ENCODE peak calls at places on chromosomes 13 and 19, in nine cellular contexts. Z is mucosa of descending colon, H is DND-41, P is uterus, K is K562, J is thoracic aorta, B is ascending aorta, M is suprapubic skin, X is RWPE2. A is an unnamed sample. For H3K36me3, the result is how much of the 10 kb centered on the place peaks cover.

GRCh38 chr19:1400281-1401137 is 833 bp downstream of the GAMT start:
- DNase-seq in H (peak), Z (no peak), J (no peak), K (peak), X (no peak), P (no peak), M (no peak), B (peak), A (no peak)

GRCh38 chr13:105329359-105329758 is 1206.1 kb downstream of the EFNB2 start:
- DNase-seq in P (no peak), K (no peak), J (no peak), H (no peak), X (no peak), B (no peak), M (no peak), Z (no peak), A (no peak)

GRCh38 chr19:29400917-29401711 is 124.7 kb upstream of the VSTM2B start:
- DNase-seq in P (no peak), K (no peak), B (no peak), H (no peak), Z (no peak), X (no peak), J (no peak), M (no peak), A (no peak)

GRCh38 chr19:49676136-49676689 is 858 bp upstream of the PRMT1 start:
- DNase-seq in Z (peak), K (peak), B (peak), P (peak), J (no peak), X (no peak), H (no peak), M (peak), A (peak)

GRCh38 chr13:38135590-38135989 is 214.1 kb upstream of the UFM1 start:
- DNase-seq in Z (no peak), J (no peak), K (no peak), B (no peak), H (no peak), M (no peak), X (no peak), P (no peak), A (no peak)

GRCh38 chr19:43692364-43692763 is 22.4 kb upstream of the PLAUR start:
- DNase-seq in P (no peak), K (no peak), X (no peak), J (no peak), B (no peak), M (no peak), H (no peak), Z (no peak), A (no peak)

GRCh38 chr13:20457670-20458069 is 68.0 kb downstream of the CRYL1 start:
- DNase-seq in P (no peak), M (no peak), Z (no peak), K (no peak), B (no peak), J (no peak), H (no peak), X (no peak), A (no peak)

GRCh38 chr19:12789904-12790619 is 1.2 kb upstream of the JUNB start:
- DNase-seq in Z (peak), H (peak), K (peak), B (peak), X (peak), J (peak), M (peak), P (peak), A (no peak)

GRCh38 chr13:41017153-41017552 is 2.0 kb downstream of the ELF1 start:
- DNase-seq in J (no peak), X (no peak), Z (no peak), B (no peak), M (no peak), H (peak), K (no peak), P (no peak), A (no peak)

GRCh38 chr13:25085125-25085742 is 10.7 kb upstream of the PABPC3 start:
- DNase-seq in K (no peak), J (no peak), X (no peak), B (no peak), P (no peak), M (no peak), H (peak), Z (no peak), A (peak)

GRCh38 chr19:40530091-40530901 is 46.4 kb upstream of the SHKBP1 start:
- DNase-seq in K (peak), P (no peak), B (no peak), Z (no peak), H (no peak), M (no peak), X (no peak), J (no peak), A (no peak)

GRCh38 chr13:90447735-90448103 is 899.8 kb upstream of the MIR17HG start:
- DNase-seq in M (no peak), P (no peak), K (no peak), H (no peak), Z (no peak), J (no peak), X (no peak), B (no peak), A (peak)

GRCh38 chr19:38316477-38317067 is 825 bp upstream of the YIF1B start:
- DNase-seq in J (no peak), H (no peak), P (no peak), B (no peak), K (no peak), Z (no peak), X (no peak), M (no peak), A (no peak)

GRCh38 chr13:37889102-37889501 is 19.5 kb upstream of the TRPC4 start:
- DNase-seq in P (no peak), J (no peak), X (no peak), H (no peak), Z (no peak), M (no peak), K (no peak), B (no peak), A (no peak)

GRCh38 chr19:18629166-18630088 is 7.4 kb upstream of the KLHL26 start:
- DNase-seq in B (no peak), Z (no peak), M (no peak), X (no peak), K (no peak), P (no peak), H (no peak), J (no peak), A (no peak)

GRCh38 chr19:43634516-43634876 is 5.2 kb downstream of the CADM4 start:
- DNase-seq in X (no peak), K (no peak), P (no peak), B (no peak), H (no peak), J (no peak), Z (no peak), M (no peak), A (no peak)

GRCh38 chr13:32840113-32840512 is 176.1 kb upstream of the KL start:
- DNase-seq in Z (no peak), B (no peak), H (no peak), P (no peak), J (no peak), M (no peak), X (no peak), K (no peak), A (no peak)

GRCh38 chr19:22422220-22422619 is at the start of gene ZNF98:
- DNase-seq in Z (no peak), K (no peak), H (no peak), J (no peak), B (peak), M (no peak), X (no peak), P (peak), A (no peak)

GRCh38 chr13:36480726-36481485 is 48.6 kb downstream of the CCNA1 start:
- DNase-seq in K (no peak), H (no peak), Z (no peak), B (no peak), P (no peak), J (no peak), M (no peak), X (no peak), A (no peak)

GRCh38 chr13:112322562-112322961 is 53.6 kb upstream of the SPACA7 start:
- DNase-seq in M (no peak), H (no peak), J (no peak), K (no peak), P (no peak), X (no peak), B (no peak), Z (no peak), A (no peak)

GRCh38 chr19:45187421-45188100 is 9.0 kb downstream of the BLOC1S3 start:
- DNase-seq in H (peak), X (no peak), M (no peak), J (no peak), Z (no peak), B (no peak), P (no peak), K (peak), A (no peak)

GRCh38 chr19:13018037-13018914 is 23.0 kb downstream of the NFIX start:
- DNase-seq in M (no peak), K (peak), Z (peak), H (no peak), P (peak), X (no peak), J (no peak), B (no peak), A (no peak)

GRCh38 chr13:50425772-50426171 is 410.5 kb downstream of the KCNRG start:
- DNase-seq in M (no peak), H (no peak), K (peak), Z (no peak), B (no peak), X (no peak), P (no peak), J (no peak), A (no peak)

GRCh38 chr19:49073514-49074378 is 1.2 kb upstream of the KCNA7 start:
- DNase-seq in M (no peak), K (peak), X (no peak), J (no peak), H (peak), P (no peak), B (no peak), Z (no peak), A (no peak)

GRCh38 chr13:111013196-111013595 is 98.3 kb upstream of the ANKRD10 start:
- DNase-seq in M (no peak), K (no peak), Z (no peak), H (no peak), B (no peak), J (no peak), X (no peak), P (no peak), A (no peak)

GRCh38 chr19:30406220-30406944 is 34.2 kb downstream of the ZNF536 start:
- DNase-seq in Z (no peak), H (no peak), J (no peak), X (no peak), M (no peak), B (no peak), P (no peak), K (peak), A (no peak)

GRCh38 chr13:113536461-113537110 is 46.1 kb upstream of the DCUN1D2 start:
- DNase-seq in B (peak), K (no peak), P (no peak), X (peak), M (no peak), J (no peak), Z (no peak), H (no peak), A (no peak)
- H3K36me3 ChIP-seq in B (half or more), K (under half), P (under half), X (under half), M (under half), J (under half), Z (under half), H (under half), A (under half)

GRCh38 chr13:47420012-47420411 is 523.2 kb upstream of the HTR2A start:
- DNase-seq in P (no peak), B (no peak), H (no peak), M (no peak), Z (no peak), J (no peak), K (no peak), X (no peak), A (no peak)
- TF ChIP-seq CTCF in P (no peak), B (no peak), H (no peak), M (no peak), Z (no peak), J (no peak), K (no peak), X (no peak), A (no peak)

GRCh38 chr19:17579523-17580244 is 24.2 kb downstream of the COLGALT1 start:
- DNase-seq in J (no peak), X (peak), H (no peak), P (peak), Z (peak), B (no peak), K (peak), M (no peak), A (no peak)

GRCh38 chr19:17584132-17584531 is 28.7 kb downstream of the COLGALT1 start:
- DNase-seq in J (no peak), K (no peak), H (no peak), X (no peak), P (no peak), M (no peak), B (no peak), Z (no peak), A (no peak)

GRCh38 chr19:17580470-17581000 is 25.1 kb downstream of the COLGALT1 start:
- DNase-seq in J (no peak), K (no peak), M (no peak), Z (no peak), X (no peak), B (no peak), H (no peak), P (no peak), A (no peak)

GRCh38 chr19:17582613-17583012 is 27.2 kb downstream of the COLGALT1 start:
- DNase-seq in J (no peak), P (no peak), B (no peak), K (no peak), X (no peak), H (no peak), Z (no peak), M (no peak), A (no peak)

GRCh38 chr19:17581211-17581874 is 25.9 kb downstream of the COLGALT1 start:
- DNase-seq in H (no peak), B (no peak), X (no peak), J (no peak), Z (no peak), K (no peak), P (no peak), M (no peak), A (no peak)
- H3K36me3 ChIP-seq in H (half or more), B (half or more), X (under half), J (under half), Z (under half), K (half or more), P (under half), M (under half), A (under half)

GRCh38 chr13:58855283-58855682 is 1223.7 kb downstream of the PCDH17 start:
- DNase-seq in B (no peak), M (no peak), H (no peak), P (no peak), K (no peak), X (no peak), J (no peak), Z (no peak), A (no peak)

DNA sequence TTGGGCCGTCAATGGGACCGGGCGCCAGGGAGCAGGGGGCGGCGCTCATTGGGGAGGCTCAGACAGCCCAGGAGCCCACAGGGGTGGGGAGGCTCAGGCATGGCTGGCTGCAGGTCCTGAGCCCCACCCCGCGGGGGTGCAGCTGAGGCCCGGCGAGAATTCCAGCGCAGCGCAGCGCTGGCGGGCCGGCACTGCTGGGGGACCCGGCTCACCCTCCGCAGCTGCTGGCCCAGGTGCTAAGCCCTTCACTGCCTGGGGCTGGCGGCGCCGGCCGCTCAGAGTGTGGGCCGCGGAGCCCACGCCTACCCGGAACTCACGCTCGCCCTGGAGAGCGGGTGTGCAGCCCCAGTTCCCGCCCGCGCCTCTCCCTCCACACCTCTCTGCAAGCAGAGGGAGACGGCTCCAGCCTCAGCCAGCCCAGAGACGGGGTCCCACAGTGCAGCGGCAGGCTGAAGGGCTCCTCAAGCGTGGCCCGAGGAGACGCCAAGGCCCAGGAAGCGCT is 1227.4 kb downstream of the PCDH17 start:
- DNase-seq in X (no peak), B (no peak), J (no peak), K (no peak), M (no peak), Z (no peak), H (no peak), P (no peak), A (no peak)
- TF ChIP-seq CTCF in X (no peak), B (no peak), J (no peak), K (no peak), M (no peak), Z (no peak), H (no peak), P (no peak), A (no peak)

DNA sequence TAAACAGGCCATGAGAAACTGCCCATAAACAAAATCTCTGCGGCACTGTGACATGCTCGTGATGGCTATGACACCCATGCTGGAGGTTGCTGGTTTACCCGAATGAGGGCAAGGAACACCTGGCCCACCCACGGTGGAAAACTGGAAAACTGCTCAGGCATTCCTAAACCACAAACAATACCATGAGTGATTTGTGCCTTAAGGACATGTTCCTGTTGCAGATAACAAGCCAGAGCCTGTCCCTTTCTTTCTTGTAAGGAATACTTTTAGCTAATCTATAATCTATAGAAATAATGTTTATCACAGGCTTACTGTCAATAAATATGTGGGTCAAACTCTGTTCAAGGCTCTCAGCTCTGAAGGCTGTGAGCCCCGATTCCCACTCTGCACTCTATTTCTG is 12.1 kb downstream of the ZNF561 start:
- DNase-seq in J (no peak), X (no peak), M (no peak), Z (no peak), B (no peak), K (no peak), P (no peak), H (no peak), A (no peak)
- H3K36me3 ChIP-seq in J (half or more), X (half or more), M (under half), Z (under half), B (half or more), K (under half), P (under half), H (under half), A (under half)

DNA sequence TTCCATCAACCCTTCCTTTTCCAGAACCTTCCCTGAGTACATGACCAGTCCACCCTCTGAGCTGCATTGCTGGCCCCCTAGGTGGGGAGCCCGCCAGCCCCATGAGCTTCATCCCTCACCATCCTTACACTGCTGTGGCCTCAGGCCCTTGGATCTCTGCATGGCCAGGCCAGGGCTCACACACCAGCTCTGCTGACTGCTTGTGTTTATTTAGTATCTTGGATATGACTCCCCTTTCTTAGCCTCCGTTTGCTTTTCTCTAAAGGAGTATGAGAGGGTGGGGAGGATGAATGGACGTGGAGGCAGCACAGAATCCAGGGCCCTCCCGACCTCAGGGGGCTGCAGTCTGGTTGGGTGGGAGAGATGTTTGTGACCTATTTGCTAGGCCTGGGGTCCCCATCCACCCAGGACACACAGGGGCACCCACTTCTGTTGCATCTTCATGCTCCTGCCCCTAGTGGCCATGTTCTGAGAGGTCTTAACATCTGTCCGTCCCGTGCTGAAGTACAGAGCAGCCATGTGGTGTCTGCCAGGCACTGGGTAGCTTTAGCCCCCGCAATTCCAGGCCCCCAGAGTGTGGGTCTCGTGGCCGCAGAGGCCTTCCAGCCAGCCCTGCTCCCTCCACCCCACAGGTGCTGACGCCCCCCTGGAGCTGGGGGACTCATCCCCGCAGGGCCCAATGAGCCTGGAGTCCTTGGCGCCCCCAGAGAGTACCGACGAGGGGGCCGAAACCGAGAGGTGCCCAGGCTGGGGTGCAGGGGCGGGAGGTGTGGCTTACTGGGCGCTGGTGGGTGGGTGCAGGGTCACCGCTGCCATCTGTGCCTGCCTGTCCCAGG is 13.0 kb downstream of the ARHGEF1 start:
- DNase-seq in Z (no peak), M (no peak), K (no peak), B (no peak), X (no peak), H (no peak), P (no peak), J (no peak), A (no peak)
- TF ChIP-seq CTCF in Z (no peak), M (no peak), K (peak), B (no peak), X (peak), H (peak), P (no peak), J (no peak), A (peak)

GRCh38 chr19:47263169-47263560 is 6.8 kb downstream of the CCDC9 start:
- DNase-seq in P (no peak), H (no peak), Z (no peak), K (no peak), J (no peak), X (no peak), M (no peak), B (no peak), A (no peak)
- H3K36me3 ChIP-seq in P (under half), H (half or more), Z (under half), K (half or more), J (half or more), X (half or more), M (half or more), B (half or more), A (under half)

A was measured in kidney epithelial cell.